ENCODE peak calls at places on chromosomes 2 and 18, in nine cellular contexts. O, N, V, B, D, Q, R, G and Y are unnamed samples.
A peak's percentile ranks its signal among the peaks of the same experiment; 100 is the strongest.

GRCh38 chr2:156445311-156446218 is 9.4 kb downstream of the GPD2 start:
- DNase-seq in O (no peak), N (no peak), V (no peak), B (no peak), D (no peak), Q (no peak), R (no peak), G (no peak), Y (no peak)

GRCh38 chr2:191638079-191638801 is 39.7 kb upstream of the NABP1 start:
- DNase-seq in O (no peak), N (no peak), V (no peak), B (no peak), D (no peak), Q (no peak), R (no peak), G (no peak), Y (no peak)

GRCh38 chr2:236549165-236549564 is 20.5 kb upstream of the ACKR3 start:
- DNase-seq in O (no peak), N (no peak), V (no peak), B (no peak), D (no peak), Q (no peak), R (no peak), G (no peak), Y (no peak)

GRCh38 chr2:100971221-100971620 is 30.9 kb upstream of the RPL31 start:
- DNase-seq in O (no peak), N (no peak), V (no peak), B (no peak), D (no peak), Q (no peak), R (no peak), G (no peak), Y (peak; percentile 54)

GRCh38 chr2:46917628-46918027 is 2.0 kb upstream of the MCFD2 start:
- DNase-seq in O (no peak), N (no peak), V (no peak), B (no peak), D (peak; percentile 42), Q (no peak), R (no peak), G (no peak), Y (no peak)

GRCh38 chr2:11550302-11550701 is 16.5 kb downstream of the GREB1 start:
- DNase-seq in O (no peak), N (no peak), V (no peak), B (no peak), D (no peak), Q (no peak), R (no peak), G (no peak), Y (no peak)

GRCh38 chr2:200747668-200748618 is 63.8 kb upstream of the BZW1 start:
- DNase-seq in O (no peak), N (no peak), V (no peak), B (no peak), D (no peak), Q (peak; percentile 71), R (no peak), G (no peak), Y (no peak)

GRCh38 chr18:9734189-9734588 is 26.1 kb downstream of the RAB31 start:
- DNase-seq in O (peak; percentile 52), N (no peak), V (no peak), B (no peak), D (no peak), Q (no peak), R (no peak), G (no peak), Y (no peak)